ENCODE peak calls at places on chromosomes 7 and 10, in nine cellular contexts. One of them, this sample, is unnamed.

GRCh38 chr10:3766046-3766761 is 18.8 kb downstream of the KLF6 start:
- DNase-seq in Peyer's patch: peak; percentile 44
- DNase-seq in mesendoderm: no peak
- DNase-seq in ascending aorta: no peak
- DNase-seq in neuronal stem cell: no peak
- DNase-seq in PC-3: peak; percentile 59
- DNase-seq in uterus: no peak
- DNase-seq in A673: no peak
- DNase-seq in neural progenitor cell: no peak
- DNase-seq in this sample: no peak

GRCh38 chr10:86829472-86829871 is 73.1 kb downstream of the BMPR1A start:
- DNase-seq in uterus: no peak
- DNase-seq in neuronal stem cell: no peak
- DNase-seq in Peyer's patch: no peak
- DNase-seq in ascending aorta: no peak
- DNase-seq in A673: no peak
- DNase-seq in mesendoderm: no peak
- DNase-seq in neural progenitor cell: no peak
- DNase-seq in PC-3: peak; percentile 8
- DNase-seq in this sample: no peak

GRCh38 chr10:44309939-44310761 is 74.7 kb downstream of the CXCL12 start:
- DNase-seq in ascending aorta: no peak
- DNase-seq in A673: no peak
- DNase-seq in neural progenitor cell: no peak
- DNase-seq in Peyer's patch: no peak
- DNase-seq in neuronal stem cell: no peak
- DNase-seq in mesendoderm: no peak
- DNase-seq in uterus: no peak
- DNase-seq in PC-3: no peak
- DNase-seq in this sample: no peak

GRCh38 chr7:92988941-92989540 is 128.7 kb downstream of the SAMD9 start:
- DNase-seq in neuronal stem cell: no peak
- DNase-seq in ascending aorta: no peak
- DNase-seq in PC-3: no peak
- DNase-seq in neural progenitor cell: no peak
- DNase-seq in A673: no peak
- DNase-seq in uterus: no peak
- DNase-seq in mesendoderm: no peak
- DNase-seq in Peyer's patch: no peak
- DNase-seq in this sample: no peak

GRCh38 chr7:16422100-16422430 is 727 bp upstream of the CRPPA start:
- DNase-seq in ascending aorta: no peak
- DNase-seq in neural progenitor cell: no peak
- DNase-seq in PC-3: no peak
- DNase-seq in mesendoderm: peak; percentile 45
- DNase-seq in Peyer's patch: no peak
- DNase-seq in neuronal stem cell: no peak
- DNase-seq in uterus: no peak
- DNase-seq in A673: no peak
- DNase-seq in this sample: no peak

GRCh38 chr10:101772017-101772894 is 3.7 kb downstream of the FGF8 start:
- DNase-seq in A673: no peak
- DNase-seq in uterus: no peak
- DNase-seq in Peyer's patch: no peak
- DNase-seq in neural progenitor cell: no peak
- DNase-seq in mesendoderm: no peak
- DNase-seq in PC-3: no peak
- DNase-seq in neuronal stem cell: no peak
- DNase-seq in ascending aorta: no peak
- DNase-seq in this sample: no peak

GRCh38 chr7:44990520-44991023 is 9.4 kb upstream of the CCM2 start:
- DNase-seq in ascending aorta: no peak
- DNase-seq in PC-3: no peak
- DNase-seq in uterus: no peak
- DNase-seq in Peyer's patch: no peak
- DNase-seq in mesendoderm: no peak
- DNase-seq in A673: peak; percentile 55
- DNase-seq in neural progenitor cell: no peak
- DNase-seq in neuronal stem cell: no peak
- DNase-seq in this sample: no peak

GRCh38 chr10:90920986-90921643 is at the start of gene ANKRD1:
- DNase-seq in PC-3: peak; percentile 93
- DNase-seq in neural progenitor cell: peak; percentile 32
- DNase-seq in Peyer's patch: no peak
- DNase-seq in neuronal stem cell: peak; percentile 36
- DNase-seq in uterus: no peak
- DNase-seq in ascending aorta: no peak
- DNase-seq in A673: peak; percentile 41
- DNase-seq in mesendoderm: peak; percentile 100
- DNase-seq in this sample: no peak

GRCh38 chr10:4243651-4244050 is 458.6 kb upstream of the KLF6 start:
- DNase-seq in ascending aorta: no peak
- DNase-seq in neuronal stem cell: no peak
- DNase-seq in A673: peak; percentile 36
- DNase-seq in mesendoderm: peak; percentile 57
- DNase-seq in PC-3: peak; percentile 83
- DNase-seq in neural progenitor cell: no peak
- DNase-seq in Peyer's patch: no peak
- DNase-seq in uterus: no peak
- DNase-seq in this sample: no peak

GRCh38 chr7:70738486-70738885 is 393.5 kb upstream of the GALNT17 start:
- DNase-seq in neural progenitor cell: no peak
- DNase-seq in PC-3: no peak
- DNase-seq in uterus: no peak
- DNase-seq in Peyer's patch: no peak
- DNase-seq in neuronal stem cell: no peak
- DNase-seq in mesendoderm: no peak
- DNase-seq in A673: no peak
- DNase-seq in ascending aorta: no peak
- DNase-seq in this sample: no peak

GRCh38 chr7:42272793-42273665 is 36.0 kb upstream of the GLI3 start:
- DNase-seq in mesendoderm: peak; percentile 81
- DNase-seq in PC-3: peak; percentile 63
- DNase-seq in neural progenitor cell: peak; percentile 43
- DNase-seq in neuronal stem cell: no peak
- DNase-seq in A673: peak; percentile 45
- DNase-seq in ascending aorta: no peak
- DNase-seq in uterus: no peak
- DNase-seq in Peyer's patch: no peak
- DNase-seq in this sample: no peak

GRCh38 chr7:69654849-69655707 is 56.8 kb downstream of the AUTS2 start:
- DNase-seq in neuronal stem cell: no peak
- DNase-seq in Peyer's patch: no peak
- DNase-seq in A673: no peak
- DNase-seq in mesendoderm: no peak
- DNase-seq in uterus: no peak
- DNase-seq in neural progenitor cell: no peak
- DNase-seq in ascending aorta: no peak
- DNase-seq in PC-3: no peak
- DNase-seq in this sample: no peak

GRCh38 chr10:1406172-1406975 is 331.0 kb downstream of the ADARB2 start:
- DNase-seq in neuronal stem cell: no peak
- DNase-seq in A673: no peak
- DNase-seq in PC-3: no peak
- DNase-seq in mesendoderm: no peak
- DNase-seq in uterus: no peak
- DNase-seq in neural progenitor cell: no peak
- DNase-seq in ascending aorta: no peak
- DNase-seq in Peyer's patch: no peak
- DNase-seq in this sample: no peak

GRCh38 chr7:105126436-105126975 is 112.5 kb downstream of the KMT2E start:
- DNase-seq in Peyer's patch: no peak
- DNase-seq in mesendoderm: no peak
- DNase-seq in neural progenitor cell: no peak
- DNase-seq in ascending aorta: no peak
- DNase-seq in PC-3: no peak
- DNase-seq in neuronal stem cell: no peak
- DNase-seq in A673: no peak
- DNase-seq in uterus: no peak
- DNase-seq in this sample: no peak

GRCh38 chr7:105125745-105126144 is 111.7 kb downstream of the KMT2E start:
- DNase-seq in PC-3: no peak
- DNase-seq in neural progenitor cell: no peak
- DNase-seq in mesendoderm: no peak
- DNase-seq in A673: no peak
- DNase-seq in Peyer's patch: no peak
- DNase-seq in ascending aorta: no peak
- DNase-seq in neuronal stem cell: no peak
- DNase-seq in uterus: no peak
- DNase-seq in this sample: no peak

GRCh38 chr7:105130048-105130447 is 116.0 kb downstream of the KMT2E start:
- DNase-seq in uterus: no peak
- DNase-seq in Peyer's patch: no peak
- DNase-seq in PC-3: no peak
- DNase-seq in ascending aorta: no peak
- DNase-seq in A673: no peak
- DNase-seq in neuronal stem cell: no peak
- DNase-seq in neural progenitor cell: no peak
- DNase-seq in mesendoderm: no peak
- DNase-seq in this sample: no peak

GRCh38 chr7:105130580-105130979 is 116.6 kb downstream of the KMT2E start:
- DNase-seq in ascending aorta: no peak
- DNase-seq in neural progenitor cell: no peak
- DNase-seq in neuronal stem cell: no peak
- DNase-seq in Peyer's patch: no peak
- DNase-seq in PC-3: no peak
- DNase-seq in uterus: no peak
- DNase-seq in mesendoderm: no peak
- DNase-seq in A673: no peak
- DNase-seq in this sample: no peak

GRCh38 chr7:105127179-105127578 is 113.2 kb downstream of the KMT2E start:
- DNase-seq in neural progenitor cell: no peak
- DNase-seq in PC-3: no peak
- DNase-seq in A673: no peak
- DNase-seq in Peyer's patch: no peak
- DNase-seq in ascending aorta: no peak
- DNase-seq in mesendoderm: no peak
- DNase-seq in neuronal stem cell: no peak
- DNase-seq in uterus: no peak
- DNase-seq in this sample: no peak
- H3K4me1 ChIP-seq in neural progenitor cell: peaks cover 6% of the 10 kb centered on the region
- H3K4me1 ChIP-seq in PC-3: no peaks in the 10 kb centered on the region
- H3K4me1 ChIP-seq in A673: peaks cover 9% of the 10 kb centered on the region
- H3K4me1 ChIP-seq in Peyer's patch: no peaks in the 10 kb centered on the region
- H3K4me1 ChIP-seq in ascending aorta: no peaks in the 10 kb centered on the region
- H3K4me1 ChIP-seq in mesendoderm: no peaks in the 10 kb centered on the region
- H3K4me1 ChIP-seq in neuronal stem cell: peaks cover 8% of the 10 kb centered on the region
- H3K4me1 ChIP-seq in uterus: no peaks in the 10 kb centered on the region
- H3K4me1 ChIP-seq in this sample: peaks cover 6% of the 10 kb centered on the region

DNA sequence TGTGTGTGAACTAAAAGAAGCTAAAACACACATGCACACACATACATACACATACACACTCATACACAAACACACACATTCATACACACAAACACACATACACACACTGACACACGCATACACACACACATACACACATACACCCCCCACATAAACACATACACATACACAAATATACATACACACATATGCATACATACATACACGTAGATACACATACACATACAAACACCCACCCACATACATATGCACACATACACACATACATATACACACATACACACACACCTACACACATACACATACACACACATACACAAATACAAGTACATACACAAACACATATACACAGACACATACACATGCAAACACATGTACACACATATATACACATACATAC is 28.0 kb downstream of the SLC18A2 start:
- DNase-seq in PC-3: no peak
- DNase-seq in uterus: no peak
- DNase-seq in mesendoderm: no peak
- DNase-seq in Peyer's patch: no peak
- DNase-seq in A673: no peak
- DNase-seq in ascending aorta: no peak
- DNase-seq in neuronal stem cell: no peak
- DNase-seq in neural progenitor cell: no peak
- DNase-seq in this sample: no peak
- H3K4me1 ChIP-seq in PC-3: peaks cover 18% of the 10 kb centered on the region
- H3K4me1 ChIP-seq in uterus: no peaks in the 10 kb centered on the region
- H3K4me1 ChIP-seq in mesendoderm: no peaks in the 10 kb centered on the region
- H3K4me1 ChIP-seq in Peyer's patch: no peaks in the 10 kb centered on the region
- H3K4me1 ChIP-seq in A673: no peaks in the 10 kb centered on the region
- H3K4me1 ChIP-seq in ascending aorta: no peaks in the 10 kb centered on the region
- H3K4me1 ChIP-seq in neuronal stem cell: no peaks in the 10 kb centered on the region
- H3K4me1 ChIP-seq in neural progenitor cell: no peaks in the 10 kb centered on the region
- H3K4me1 ChIP-seq in this sample: no peaks in the 10 kb centered on the region

DNA sequence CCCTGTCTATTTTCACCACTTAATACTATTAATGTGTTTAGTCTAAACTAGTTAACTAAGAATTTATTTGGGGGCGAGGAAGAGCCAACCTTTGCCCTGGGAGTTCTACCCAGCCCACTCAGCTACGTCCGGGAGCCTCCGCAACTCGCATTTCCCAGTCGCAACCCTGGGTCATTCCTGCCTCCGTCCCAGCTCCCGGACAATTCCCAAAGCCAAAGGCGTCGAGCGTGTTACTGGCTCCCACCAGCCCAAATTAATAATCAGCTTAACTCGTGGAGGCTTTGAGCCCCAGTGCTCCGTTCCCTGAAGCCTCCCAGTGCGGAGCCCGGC is 25.9 kb downstream of the SKIDA1 start:
- DNase-seq in PC-3: no peak
- DNase-seq in A673: no peak
- DNase-seq in ascending aorta: no peak
- DNase-seq in neural progenitor cell: no peak
- DNase-seq in neuronal stem cell: no peak
- DNase-seq in uterus: no peak
- DNase-seq in Peyer's patch: no peak
- DNase-seq in mesendoderm: peak; percentile 51
- DNase-seq in this sample: no peak
- H3K4me1 ChIP-seq in PC-3: no peaks in the 10 kb centered on the region
- H3K4me1 ChIP-seq in A673: peaks cover 9% of the 10 kb centered on the region
- H3K4me1 ChIP-seq in ascending aorta: peaks cover 6% of the 10 kb centered on the region
- H3K4me1 ChIP-seq in neural progenitor cell: peaks cover 59% of the 10 kb centered on the region
- H3K4me1 ChIP-seq in neuronal stem cell: peaks cover 30% of the 10 kb centered on the region
- H3K4me1 ChIP-seq in uterus: peaks cover 8% of the 10 kb centered on the region
- H3K4me1 ChIP-seq in Peyer's patch: peaks cover 36% of the 10 kb centered on the region
- H3K4me1 ChIP-seq in mesendoderm: peaks cover 11% of the 10 kb centered on the region
- H3K4me1 ChIP-seq in this sample: peaks cover 28% of the 10 kb centered on the region

GRCh38 chr10:77884181-77884580 is 42.4 kb downstream of the DLG5 start:
- DNase-seq in Peyer's patch: no peak
- DNase-seq in PC-3: no peak
- DNase-seq in uterus: no peak
- DNase-seq in neuronal stem cell: no peak
- DNase-seq in ascending aorta: no peak
- DNase-seq in A673: no peak
- DNase-seq in mesendoderm: no peak
- DNase-seq in neural progenitor cell: no peak
- DNase-seq in this sample: no peak
- H3K4me1 ChIP-seq in Peyer's patch: peaks cover 37% of the 10 kb centered on the region
- H3K4me1 ChIP-seq in PC-3: peaks cover 18% of the 10 kb centered on the region
- H3K4me1 ChIP-seq in uterus: peaks cover 12% of the 10 kb centered on the region
- H3K4me1 ChIP-seq in neuronal stem cell: peaks cover 30% of the 10 kb centered on the region
- H3K4me1 ChIP-seq in ascending aorta: peaks cover 6% of the 10 kb centered on the region
- H3K4me1 ChIP-seq in A673: peaks cover 22% of the 10 kb centered on the region
- H3K4me1 ChIP-seq in mesendoderm: peaks cover 33% of the 10 kb centered on the region
- H3K4me1 ChIP-seq in neural progenitor cell: peaks cover 37% of the 10 kb centered on the region
- H3K4me1 ChIP-seq in this sample: no peaks in the 10 kb centered on the region